ENCODE peak calls at places on chromosomes 16 and 17, in five cellular contexts. S, O, Z, L and F are unnamed samples.

GRCh38 chr17:43140396-43141332 is 15.5 kb upstream of the BRCA1 start:
- DNase-seq in S (no peak), O (no peak), Z (no peak), L (no peak), F (no peak)

GRCh38 chr17:80924111-80924806 is 67.4 kb upstream of the CHMP6 start:
- DNase-seq in S (no peak), O (no peak), Z (peak), L (no peak), F (no peak)

GRCh38 chr16:30570621-30571443 is 682 bp downstream of the ZNF688 start:
- DNase-seq in S (peak), O (peak), Z (peak), L (peak), F (no peak)

GRCh38 chr17:48294989-48295892 is 134.8 kb downstream of the SKAP1 start:
- DNase-seq in S (no peak), O (no peak), Z (no peak), L (no peak), F (no peak)

GRCh38 chr16:84308120-84308519 is 13.4 kb downstream of the WFDC1 start:
- DNase-seq in S (no peak), O (peak), Z (peak), L (no peak), F (peak)

GRCh38 chr17:30958187-30958586 is 12.7 kb upstream of the RNF135 start:
- DNase-seq in S (no peak), O (peak), Z (peak), L (no peak), F (no peak)

GRCh38 chr16:30092373-30093010 is 768 bp upstream of the TBX6 start:
- DNase-seq in S (peak), O (peak), Z (peak), L (peak), F (no peak)

GRCh38 chr16:25614836-25615235 is 76.9 kb upstream of the HS3ST4 start:
- DNase-seq in S (no peak), O (no peak), Z (no peak), L (no peak), F (no peak)

GRCh38 chr17:48737330-48738043 is 8.9 kb upstream of the HOXB13 start:
- DNase-seq in S (no peak), O (no peak), Z (no peak), L (no peak), F (no peak)

GRCh38 chr17:51734462-51734861 is 424.1 kb downstream of the CA10 start:
- DNase-seq in S (no peak), O (no peak), Z (no peak), L (no peak), F (peak)

GRCh38 chr16:55014022-55014421 is 83.4 kb downstream of the IRX5 start:
- DNase-seq in S (no peak), O (no peak), Z (no peak), L (no peak), F (no peak)

GRCh38 chr16:66476328-66477027 is 49.4 kb downstream of the BEAN1 start:
- DNase-seq in S (no peak), O (no peak), Z (no peak), L (no peak), F (no peak)

GRCh38 chr17:6755731-6756184 is at the start of gene XAF1:
- DNase-seq in S (peak), O (peak), Z (peak), L (no peak), F (peak)

GRCh38 chr16:72811867-72812266 is 236.1 kb downstream of the ZFHX3 start:
- DNase-seq in S (no peak), O (no peak), Z (no peak), L (no peak), F (no peak)

GRCh38 chr16:50245417-50246298 is 20.7 kb upstream of the ADCY7 start:
- DNase-seq in S (peak), O (peak), Z (peak), L (peak), F (peak)

GRCh38 chr17:55444471-55445441 is 23.1 kb upstream of the MMD start:
- DNase-seq in S (no peak), O (no peak), Z (no peak), L (peak), F (no peak)

GRCh38 chr17:82242977-82243647 is 14.3 kb downstream of the SLC16A3 start:
- DNase-seq in S (no peak), O (peak), Z (peak), L (peak), F (peak)

GRCh38 chr17:22138861-22139469 is 446.6 kb downstream of the KCNJ18 start:
- DNase-seq in S (no peak), O (no peak), Z (no peak), L (no peak), F (no peak)

GRCh38 chr17:2929881-2930533 is 133.4 kb downstream of the OR1D5 start:
- DNase-seq in S (peak), O (peak), Z (no peak), L (peak), F (peak)

GRCh38 chr16:14307623-14308356 is 236.7 kb downstream of the MRTFB start:
- DNase-seq in S (no peak), O (no peak), Z (no peak), L (peak), F (no peak)
- H3K27ac ChIP-seq in S (peak), O (no peak), Z (no peak), L (peak), F (peak)

DNA sequence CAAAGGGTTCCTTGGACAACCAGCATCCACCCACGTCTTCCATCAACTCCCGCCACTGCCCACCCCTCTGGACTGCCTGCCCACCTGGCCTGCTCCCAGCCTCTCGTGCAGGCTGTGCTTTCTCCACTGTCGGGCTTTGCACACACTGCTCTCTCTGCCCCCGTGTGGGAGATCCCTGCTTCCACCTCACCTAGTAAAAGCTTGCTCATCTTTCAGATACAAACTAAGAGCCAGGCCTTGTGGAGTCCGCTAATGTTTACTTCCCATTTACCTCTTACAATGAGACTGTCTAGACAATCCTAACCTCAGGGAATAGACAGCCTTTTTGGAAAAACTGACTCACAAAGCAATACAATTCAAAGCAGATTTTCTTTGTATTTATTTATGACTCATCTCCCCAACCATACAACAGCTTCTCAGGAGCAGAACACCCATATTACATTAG is 67.6 kb downstream of the USP31 start:
- DNase-seq in S (peak), O (no peak), Z (no peak), L (peak), F (peak)
- TF ChIP-seq CTCF in S (peak), O (no peak), Z (no peak), L (no peak), F (no peak)

GRCh38 chr16:3655030-3655790 is 719 bp downstream of the DNASE1 start:
- DNase-seq in S (no peak), O (peak), Z (peak), L (no peak), F (no peak)
- H3K27ac ChIP-seq in S (no peak), O (no peak), Z (peak), L (no peak), F (peak)

DNA sequence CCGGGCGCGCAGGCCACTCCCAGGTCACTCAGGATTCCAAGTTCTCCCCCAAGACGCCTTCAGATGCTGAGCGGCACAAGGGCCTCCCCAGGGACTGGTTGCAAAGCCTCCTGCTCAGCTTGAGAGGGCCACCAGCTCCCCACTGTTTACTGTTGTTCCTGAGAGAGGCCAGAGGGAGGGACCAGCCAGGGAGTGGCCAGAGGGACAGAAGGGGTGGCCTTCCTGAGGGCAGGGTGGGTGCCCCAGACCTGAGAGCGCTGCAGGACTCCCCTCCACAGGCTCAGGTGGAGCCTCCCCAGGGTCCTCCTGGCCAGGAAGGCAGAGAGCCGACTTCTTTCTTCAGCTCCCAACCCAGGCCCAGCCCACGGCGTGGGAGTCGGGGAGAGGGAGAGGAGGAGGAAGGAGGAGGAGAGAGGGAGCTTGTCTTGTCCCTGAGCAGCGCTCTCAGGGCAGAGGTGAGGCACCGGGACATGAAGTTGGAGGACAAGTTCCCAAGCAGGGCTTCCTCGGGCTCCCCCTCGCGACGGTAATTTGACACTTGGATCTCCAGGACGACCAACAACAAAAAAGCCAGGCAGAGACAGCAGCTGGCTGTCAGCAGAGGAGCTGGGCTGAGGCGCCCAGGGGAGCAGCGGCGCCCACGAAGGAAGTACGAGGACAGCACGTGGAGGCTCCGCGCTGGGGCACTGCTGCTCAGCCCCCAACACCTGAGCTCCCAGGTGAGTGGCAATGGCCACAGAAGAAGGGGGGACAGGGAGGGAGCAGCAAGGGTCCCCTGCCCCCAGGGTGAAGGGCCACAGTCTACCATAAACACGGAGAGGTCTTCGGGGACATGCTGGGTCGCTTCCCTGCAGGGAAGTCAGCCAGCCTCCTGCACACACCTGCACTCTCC is 496 bp downstream of the SMIM5 start:
- DNase-seq in S (peak), O (peak), Z (peak), L (peak), F (peak)
- TF ChIP-seq CTCF in S (peak), O (peak), Z (peak), L (peak), F (peak)

GRCh38 chr17:78224226-78225087 is 7.0 kb upstream of the TMEM235 start:
- DNase-seq in S (no peak), O (no peak), Z (peak), L (no peak), F (no peak)

GRCh38 chr17:78223765-78224164 is 7.7 kb upstream of the TMEM235 start:
- DNase-seq in S (no peak), O (no peak), Z (no peak), L (no peak), F (no peak)

GRCh38 chr17:78225088-78225865 is 6.2 kb upstream of the TMEM235 start:
- DNase-seq in S (no peak), O (no peak), Z (no peak), L (no peak), F (no peak)

GRCh38 chr17:78226055-78226751 is 5.2 kb upstream of the TMEM235 start:
- DNase-seq in S (no peak), O (no peak), Z (no peak), L (no peak), F (no peak)

DNA sequence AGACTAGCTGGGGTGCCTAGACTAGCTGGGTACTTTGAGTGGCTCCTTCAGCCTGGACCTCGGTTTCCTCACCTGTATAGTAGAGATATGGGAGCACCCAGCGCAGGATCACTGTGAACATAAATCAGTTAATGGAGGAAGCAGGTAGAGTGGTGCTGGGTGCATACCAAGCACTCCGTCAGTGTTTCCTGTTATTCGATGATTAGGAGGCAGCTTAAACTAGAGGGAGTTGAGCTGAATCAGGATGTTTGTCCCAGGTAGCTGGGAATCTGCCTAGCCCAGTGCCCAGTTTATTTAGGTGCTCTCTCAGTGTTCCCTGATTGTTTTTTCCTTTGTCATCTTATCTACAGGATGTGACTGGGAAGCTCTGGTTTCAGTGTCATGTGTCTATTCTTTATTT is 8.4 kb upstream of the TMEM235 start:
- DNase-seq in S (no peak), O (no peak), Z (no peak), L (no peak), F (no peak)
- H3K27ac ChIP-seq in S (no peak), O (peak), Z (peak), L (no peak), F (peak)